ENCODE peak calls at places on chromosomes 7 and 10, in six cellular contexts. K, H, J, A, W and E are unnamed samples.

GRCh38 chr7:88184848-88185304 is 35.0 kb downstream of the SRI start:
- DNase-seq in K (no peak), H (no peak), J (no peak), W (no peak), A (no peak), E (no peak)

GRCh38 chr7:134371536-134371935 is 54.8 kb upstream of the SLC35B4 start:
- DNase-seq in W (no peak), H (no peak), J (no peak), A (no peak), K (no peak), E (no peak)

GRCh38 chr7:52799817-52800216 is 235.6 kb upstream of the POM121L12 start:
- DNase-seq in A (no peak), K (no peak), W (no peak), H (no peak), J (no peak), E (no peak)

GRCh38 chr7:6705959-6706665 is 635 bp downstream of the ZNF12 start:
- DNase-seq in A (peak), J (peak), W (no peak), K (peak), H (no peak), E (no peak)

GRCh38 chr10:95759233-95759826 is 3.4 kb downstream of the ENTPD1 start:
- DNase-seq in H (no peak), K (no peak), W (no peak), J (no peak), A (no peak), E (no peak)

GRCh38 chr7:156725982-156726381 is 85.4 kb downstream of the RNF32 start:
- DNase-seq in H (no peak), K (no peak), A (no peak), J (no peak), W (no peak), E (no peak)

GRCh38 chr7:91941450-91941849 is 788 bp downstream of the AKAP9 start:
- DNase-seq in K (peak), W (no peak), A (peak), J (peak), H (peak), E (no peak)

GRCh38 chr7:83852136-83852535 is 203.2 kb upstream of the SEMA3E start:
- DNase-seq in K (no peak), H (no peak), J (no peak), W (no peak), A (no peak), E (no peak)

GRCh38 chr7:33262476-33262875 is 133.1 kb downstream of the BBS9 start:
- DNase-seq in A (no peak), J (no peak), K (no peak), W (no peak), H (no peak), E (no peak)

GRCh38 chr10:37379991-37380390 is 254.6 kb downstream of the ANKRD30A start:
- DNase-seq in H (no peak), K (no peak), J (no peak), W (no peak), A (no peak), E (no peak)